ENCODE peak calls at places on chromosomes 2 and 18, in six cellular contexts. One of them, this sample, is unnamed.

GRCh38 chr2:196372811-196373664 is 201.7 kb upstream of the STK17B start:
- DNase-seq in H9: no peak
- DNase-seq in neuronal stem cell: no peak
- DNase-seq in mesenchymal stem cell: no peak
- DNase-seq in IMR-90: no peak
- DNase-seq in H1: no peak
- DNase-seq in this sample: no peak

GRCh38 chr2:154697422-154698237 is 865 bp upstream of the KCNJ3 start:
- DNase-seq in H9: peak; percentile 62
- DNase-seq in neuronal stem cell: peak; percentile 46
- DNase-seq in mesenchymal stem cell: no peak
- DNase-seq in IMR-90: no peak
- DNase-seq in H1: no peak
- DNase-seq in this sample: no peak

GRCh38 chr2:27249891-27250651 is 12.8 kb downstream of the SLC30A3 start:
- DNase-seq in H9: peak; percentile 87
- DNase-seq in neuronal stem cell: peak; percentile 66
- DNase-seq in mesenchymal stem cell: peak; percentile 55
- DNase-seq in IMR-90: peak; percentile 31
- DNase-seq in H1: peak; percentile 57
- DNase-seq in this sample: peak; percentile 25

GRCh38 chr18:47067648-47068047 is 32.2 kb upstream of the ELOA2 start:
- DNase-seq in H9: no peak
- DNase-seq in neuronal stem cell: no peak
- DNase-seq in mesenchymal stem cell: no peak
- DNase-seq in IMR-90: no peak
- DNase-seq in H1: no peak
- DNase-seq in this sample: no peak

GRCh38 chr2:54432181-54433020 is 23.7 kb upstream of the SPTBN1 start:
- DNase-seq in H9: no peak
- DNase-seq in neuronal stem cell: no peak
- DNase-seq in mesenchymal stem cell: no peak
- DNase-seq in IMR-90: no peak
- DNase-seq in H1: no peak
- DNase-seq in this sample: no peak

GRCh38 chr2:53490659-53491058 is 276.9 kb upstream of the CHAC2 start:
- DNase-seq in H9: no peak
- DNase-seq in neuronal stem cell: no peak
- DNase-seq in mesenchymal stem cell: peak; percentile 64
- DNase-seq in IMR-90: peak; percentile 85
- DNase-seq in H1: no peak
- DNase-seq in this sample: no peak

GRCh38 chr2:25036221-25036559 is 5.7 kb upstream of the EFR3B start:
- DNase-seq in H9: no peak
- DNase-seq in neuronal stem cell: no peak
- DNase-seq in mesenchymal stem cell: no peak
- DNase-seq in IMR-90: no peak
- DNase-seq in H1: no peak
- DNase-seq in this sample: no peak

GRCh38 chr2:11397046-11397445 is 52.6 kb upstream of the ROCK2 start:
- DNase-seq in H9: no peak
- DNase-seq in neuronal stem cell: no peak
- DNase-seq in mesenchymal stem cell: no peak
- DNase-seq in IMR-90: no peak
- DNase-seq in H1: no peak
- DNase-seq in this sample: no peak

GRCh38 chr2:238136820-238137537 is 1.5 kb upstream of the KLHL30 start:
- DNase-seq in H9: no peak
- DNase-seq in neuronal stem cell: no peak
- DNase-seq in mesenchymal stem cell: peak; percentile 83
- DNase-seq in IMR-90: peak; percentile 77
- DNase-seq in H1: no peak
- DNase-seq in this sample: peak; percentile 77

GRCh38 chr2:63692002-63692606 is 103.3 kb downstream of the MDH1 start:
- DNase-seq in H9: no peak
- DNase-seq in neuronal stem cell: no peak
- DNase-seq in mesenchymal stem cell: peak; percentile 47
- DNase-seq in IMR-90: peak; percentile 65
- DNase-seq in H1: no peak
- DNase-seq in this sample: peak; percentile 78

GRCh38 chr2:21617885-21618434 is 494.2 kb downstream of the TDRD15 start:
- DNase-seq in H9: no peak
- DNase-seq in neuronal stem cell: no peak
- DNase-seq in mesenchymal stem cell: no peak
- DNase-seq in IMR-90: no peak
- DNase-seq in H1: no peak
- DNase-seq in this sample: no peak

GRCh38 chr2:29444150-29444549 is 328.9 kb downstream of the CLIP4 start:
- DNase-seq in H9: no peak
- DNase-seq in neuronal stem cell: no peak
- DNase-seq in mesenchymal stem cell: no peak
- DNase-seq in IMR-90: no peak
- DNase-seq in H1: no peak
- DNase-seq in this sample: no peak

GRCh38 chr2:153477641-153478288 is 797 bp downstream of the RPRM start:
- DNase-seq in H9: peak; percentile 76
- DNase-seq in neuronal stem cell: no peak
- DNase-seq in mesenchymal stem cell: no peak
- DNase-seq in IMR-90: no peak
- DNase-seq in H1: no peak
- DNase-seq in this sample: no peak

GRCh38 chr2:46164581-46165301 is 132.5 kb upstream of the EPAS1 start:
- DNase-seq in H9: no peak
- DNase-seq in neuronal stem cell: no peak
- DNase-seq in mesenchymal stem cell: peak; percentile 89
- DNase-seq in IMR-90: peak; percentile 96
- DNase-seq in H1: no peak
- DNase-seq in this sample: peak; percentile 98

GRCh38 chr2:239400000-239400831 is 604 bp downstream of the HDAC4 start:
- DNase-seq in H9: peak; percentile 23
- DNase-seq in neuronal stem cell: no peak
- DNase-seq in mesenchymal stem cell: peak; percentile 56
- DNase-seq in IMR-90: peak; percentile 36
- DNase-seq in H1: no peak
- DNase-seq in this sample: no peak

GRCh38 chr2:216211141-216211540 is 102.0 kb downstream of the XRCC5 start:
- DNase-seq in H9: no peak
- DNase-seq in neuronal stem cell: no peak
- DNase-seq in mesenchymal stem cell: peak; percentile 43
- DNase-seq in IMR-90: no peak
- DNase-seq in H1: no peak
- DNase-seq in this sample: peak; percentile 69

GRCh38 chr2:195763866-195764265 is 106.8 kb downstream of the SLC39A10 start:
- DNase-seq in H9: no peak
- DNase-seq in neuronal stem cell: no peak
- DNase-seq in mesenchymal stem cell: no peak
- DNase-seq in IMR-90: peak; percentile 42
- DNase-seq in H1: no peak
- DNase-seq in this sample: no peak

GRCh38 chr2:85744055-85744454 is 9.7 kb upstream of the ATOH8 start:
- DNase-seq in H9: no peak
- DNase-seq in neuronal stem cell: no peak
- DNase-seq in mesenchymal stem cell: no peak
- DNase-seq in IMR-90: no peak
- DNase-seq in H1: no peak
- DNase-seq in this sample: no peak

GRCh38 chr2:85740193-85740592 is 13.6 kb upstream of the ATOH8 start:
- DNase-seq in H9: no peak
- DNase-seq in neuronal stem cell: no peak
- DNase-seq in mesenchymal stem cell: no peak
- DNase-seq in IMR-90: no peak
- DNase-seq in H1: no peak
- DNase-seq in this sample: no peak

GRCh38 chr2:85741811-85742507 is 11.8 kb upstream of the ATOH8 start:
- DNase-seq in H9: no peak
- DNase-seq in neuronal stem cell: peak; percentile 60
- DNase-seq in mesenchymal stem cell: peak; percentile 93
- DNase-seq in IMR-90: peak; percentile 96
- DNase-seq in H1: no peak
- DNase-seq in this sample: no peak

GRCh38 chr2:85743304-85743978 is 10.3 kb upstream of the ATOH8 start:
- DNase-seq in H9: no peak
- DNase-seq in neuronal stem cell: no peak
- DNase-seq in mesenchymal stem cell: peak; percentile 78
- DNase-seq in IMR-90: peak; percentile 70
- DNase-seq in H1: no peak
- DNase-seq in this sample: no peak

DNA sequence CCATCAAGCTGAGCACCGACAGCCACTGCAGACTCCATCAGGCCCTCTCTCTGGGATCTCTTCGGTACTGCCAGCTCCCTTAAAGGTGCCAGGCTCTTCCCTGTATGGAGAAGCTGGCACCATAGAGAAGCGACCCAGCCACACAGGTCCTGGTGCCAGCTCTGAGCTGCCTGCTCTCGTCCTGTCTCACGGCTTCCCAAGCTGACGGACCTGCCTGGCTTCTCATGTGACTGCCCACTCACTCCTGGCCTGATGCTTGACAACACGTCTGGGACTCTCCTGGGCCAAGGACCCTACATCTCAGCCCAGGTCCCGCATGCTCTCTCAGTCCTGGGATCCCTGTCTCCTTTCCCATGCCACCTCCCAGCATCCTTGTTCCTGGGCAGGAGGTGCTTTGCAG is 12.6 kb upstream of the ATOH8 start:
- DNase-seq in H9: no peak
- DNase-seq in neuronal stem cell: no peak
- DNase-seq in mesenchymal stem cell: no peak
- DNase-seq in IMR-90: no peak
- DNase-seq in H1: no peak
- DNase-seq in this sample: no peak
- H2AK5ac ChIP-seq in H9: no peak overlapping the region
- H2AK5ac ChIP-seq in neuronal stem cell: peak overlapping the region; percentile 64
- H2AK5ac ChIP-seq in mesenchymal stem cell: peak overlapping the region; percentile 24
- H2AK5ac ChIP-seq in IMR-90: peak overlapping the region; percentile 93
- H2AK5ac ChIP-seq in H1: no peak overlapping the region
- H2AK5ac ChIP-seq in this sample: no peak overlapping the region

GRCh38 chr2:147843421-147843863 is 1.4 kb upstream of the ACVR2A start:
- DNase-seq in H9: no peak
- DNase-seq in neuronal stem cell: no peak
- DNase-seq in mesenchymal stem cell: no peak
- DNase-seq in IMR-90: no peak
- DNase-seq in H1: no peak
- DNase-seq in this sample: peak; percentile 43

GRCh38 chr2:147845608-147846002 is 776 bp downstream of the ACVR2A start:
- DNase-seq in H9: no peak
- DNase-seq in neuronal stem cell: no peak
- DNase-seq in mesenchymal stem cell: peak; percentile 30
- DNase-seq in IMR-90: peak; percentile 12
- DNase-seq in H1: no peak
- DNase-seq in this sample: peak; percentile 26

GRCh38 chr2:147844691-147845607 is at the start of gene ACVR2A:
- DNase-seq in H9: peak; percentile 39
- DNase-seq in neuronal stem cell: peak; percentile 53
- DNase-seq in mesenchymal stem cell: peak; percentile 68
- DNase-seq in IMR-90: peak; percentile 28
- DNase-seq in H1: no peak
- DNase-seq in this sample: peak; percentile 60

GRCh38 chr2:147846382-147847081 is 1.7 kb downstream of the ACVR2A start:
- DNase-seq in H9: no peak
- DNase-seq in neuronal stem cell: no peak
- DNase-seq in mesenchymal stem cell: peak; percentile 11
- DNase-seq in IMR-90: no peak
- DNase-seq in H1: no peak
- DNase-seq in this sample: no peak

GRCh38 chr2:147843864-147844690 is 752 bp upstream of the ACVR2A start:
- DNase-seq in H9: peak; percentile 92
- DNase-seq in neuronal stem cell: peak; percentile 85
- DNase-seq in mesenchymal stem cell: peak; percentile 93
- DNase-seq in IMR-90: peak; percentile 85
- DNase-seq in H1: peak; percentile 46
- DNase-seq in this sample: peak; percentile 92
- H4K8ac ChIP-seq in H9: no peak overlapping the region
- H4K8ac ChIP-seq in neuronal stem cell: no peak overlapping the region
- H4K8ac ChIP-seq in mesenchymal stem cell: peak overlapping the region; percentile 100
- H4K8ac ChIP-seq in IMR-90: peak overlapping the region; percentile 10
- H4K8ac ChIP-seq in H1: peak overlapping the region; percentile 98
- H4K8ac ChIP-seq in this sample: peak overlapping the region; percentile 96

GRCh38 chr2:39528701-39529100 is 91.6 kb upstream of the MAP4K3 start:
- DNase-seq in H9: no peak
- DNase-seq in neuronal stem cell: no peak
- DNase-seq in mesenchymal stem cell: peak; percentile 30
- DNase-seq in IMR-90: no peak
- DNase-seq in H1: no peak
- DNase-seq in this sample: no peak

GRCh38 chr2:39524756-39525635 is 87.9 kb upstream of the MAP4K3 start:
- DNase-seq in H9: no peak
- DNase-seq in neuronal stem cell: no peak
- DNase-seq in mesenchymal stem cell: no peak
- DNase-seq in IMR-90: no peak
- DNase-seq in H1: no peak
- DNase-seq in this sample: no peak

GRCh38 chr2:39523308-39524044 is 86.4 kb upstream of the MAP4K3 start:
- DNase-seq in H9: no peak
- DNase-seq in neuronal stem cell: no peak
- DNase-seq in mesenchymal stem cell: peak; percentile 80
- DNase-seq in IMR-90: peak; percentile 93
- DNase-seq in H1: no peak
- DNase-seq in this sample: peak; percentile 72

GRCh38 chr2:39524061-39524460 is 87.0 kb upstream of the MAP4K3 start:
- DNase-seq in H9: no peak
- DNase-seq in neuronal stem cell: no peak
- DNase-seq in mesenchymal stem cell: no peak
- DNase-seq in IMR-90: no peak
- DNase-seq in H1: no peak
- DNase-seq in this sample: no peak

DNA sequence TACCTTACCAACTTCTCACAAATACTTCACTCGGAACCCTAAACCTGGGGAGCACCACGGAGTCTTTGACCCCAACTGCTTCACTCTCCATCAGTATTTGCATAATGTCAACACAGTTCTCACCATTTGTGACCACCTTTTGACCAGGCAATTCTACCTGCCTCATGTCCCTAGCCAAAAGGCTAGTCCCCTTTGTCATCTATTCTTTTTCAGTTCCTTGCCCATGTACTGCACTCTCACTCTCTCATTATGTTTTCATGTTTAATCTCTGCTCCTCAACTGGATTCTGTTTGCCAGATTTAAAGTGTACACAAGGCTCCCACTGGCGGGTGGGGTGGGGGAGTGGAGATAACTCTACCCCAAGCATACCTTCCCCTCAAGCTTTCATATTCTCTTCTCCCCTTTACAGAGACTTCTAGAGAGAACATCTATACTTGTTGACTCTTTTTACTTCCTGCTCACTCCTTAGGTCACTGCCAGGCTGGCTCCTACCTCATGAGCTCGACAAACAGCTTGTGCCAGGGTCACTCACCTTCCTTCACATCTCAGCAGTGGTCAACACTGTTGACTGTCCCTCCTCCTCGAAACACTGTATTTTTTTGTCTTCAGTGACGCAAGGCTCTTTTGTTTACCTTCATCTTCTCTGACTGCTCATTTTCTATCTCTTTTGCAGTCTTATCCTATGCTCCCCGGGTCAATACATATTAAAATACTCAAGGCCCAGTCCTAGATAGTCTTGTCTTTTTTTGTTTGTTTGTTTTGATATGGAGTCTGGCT is 88.7 kb upstream of the MAP4K3 start:
- DNase-seq in H9: no peak
- DNase-seq in neuronal stem cell: no peak
- DNase-seq in mesenchymal stem cell: no peak
- DNase-seq in IMR-90: no peak
- DNase-seq in H1: no peak
- DNase-seq in this sample: no peak
- H2AFZ ChIP-seq in H9: no peak overlapping the region
- H2AFZ ChIP-seq in neuronal stem cell: no peak overlapping the region
- H2AFZ ChIP-seq in mesenchymal stem cell: no peak overlapping the region
- H2AFZ ChIP-seq in IMR-90: no peak overlapping the region
- H2AFZ ChIP-seq in H1: no peak overlapping the region
- H2AFZ ChIP-seq in this sample: no peak overlapping the region

GRCh38 chr2:231371430-231372054 is 24.0 kb upstream of the B3GNT7 start:
- DNase-seq in H9: no peak
- DNase-seq in neuronal stem cell: no peak
- DNase-seq in mesenchymal stem cell: no peak
- DNase-seq in IMR-90: no peak
- DNase-seq in H1: no peak
- DNase-seq in this sample: no peak
- H2AK5ac ChIP-seq in H9: no peak overlapping the region
- H2AK5ac ChIP-seq in neuronal stem cell: peak overlapping the region; percentile 2
- H2AK5ac ChIP-seq in mesenchymal stem cell: no peak overlapping the region
- H2AK5ac ChIP-seq in IMR-90: no peak overlapping the region
- H2AK5ac ChIP-seq in H1: peak overlapping the region; percentile 100
- H2AK5ac ChIP-seq in this sample: no peak overlapping the region

This sample was measured in trophoblast cell.